ENCODE peak calls at places on chromosome 11, in eight cellular contexts. Q, L, P, I, T, J, D and Z are unnamed samples.

GRCh38 chr11:122872046-122872445 is 10.5 kb upstream of the JHY start:
- DNase-seq in Q (no peak), L (no peak), P (no peak), I (no peak), T (no peak), J (no peak), D (no peak), Z (no peak)

GRCh38 chr11:17600316-17601205 is 53.5 kb downstream of the OTOG start:
- DNase-seq in Q (peak), L (no peak), P (no peak), I (no peak), T (no peak), J (peak), D (no peak), Z (no peak)

GRCh38 chr11:32874144-32874543 is 18.5 kb upstream of the QSER1 start:
- DNase-seq in Q (no peak), L (no peak), P (no peak), I (no peak), T (no peak), J (peak), D (no peak), Z (no peak)

GRCh38 chr11:110250168-110250567 is 46.2 kb downstream of the RDX start:
- DNase-seq in Q (no peak), L (no peak), P (no peak), I (no peak), T (no peak), J (no peak), D (no peak), Z (no peak)

GRCh38 chr11:61787928-61788491 is 4.4 kb downstream of the TMEM258 start:
- DNase-seq in Q (no peak), L (peak), P (no peak), I (peak), T (no peak), J (no peak), D (peak), Z (peak)

GRCh38 chr11:77039491-77040400 is 5.5 kb downstream of the B3GNT6 start:
- DNase-seq in Q (peak), L (peak), P (peak), I (no peak), T (no peak), J (no peak), D (no peak), Z (no peak)

GRCh38 chr11:29310016-29310415 is 706.8 kb downstream of the KCNA4 start:
- DNase-seq in Q (peak), L (no peak), P (no peak), I (no peak), T (no peak), J (no peak), D (no peak), Z (no peak)

GRCh38 chr11:7635137-7635536 is 38.2 kb downstream of the CYB5R2 start:
- DNase-seq in Q (no peak), L (no peak), P (no peak), I (peak), T (no peak), J (no peak), D (peak), Z (no peak)

GRCh38 chr11:87493516-87493915 is 455.8 kb downstream of the TMEM135 start:
- DNase-seq in Q (no peak), L (no peak), P (no peak), I (no peak), T (no peak), J (no peak), D (no peak), Z (no peak)

GRCh38 chr11:2888266-2888968 is 2.8 kb upstream of the CDKN1C start:
- DNase-seq in Q (peak), L (peak), P (peak), I (peak), T (peak), J (peak), D (peak), Z (peak)